ENCODE peak calls at places on chromosomes 2 and 18, in seven cellular contexts. G is A549, R is GM23338, M is testis, T is spleen, U is aorta, S is tibial nerve. I is an unnamed sample.

GRCh38 chr18:13549879-13550231 is 176.5 kb downstream of the FAM210A start:
- DNase-seq in G (no peak), R (no peak), M (peak), T (no peak), U (no peak), S (no peak), I (no peak)

GRCh38 chr2:44257781-44258180 is 17.5 kb upstream of the SLC3A1 start:
- DNase-seq in G (no peak), R (no peak), M (no peak), T (no peak), U (no peak), S (no peak), I (no peak)

GRCh38 chr2:44843086-44843485 is 98.4 kb upstream of the SIX3 start:
- DNase-seq in G (no peak), R (no peak), M (no peak), T (no peak), U (no peak), S (no peak), I (no peak)

GRCh38 chr2:130336877-130337734 is 5.6 kb upstream of the IMP4 start:
- DNase-seq in G (peak), R (peak), M (no peak), T (peak), U (peak), S (peak), I (peak)

GRCh38 chr2:45134726-45135125 is 125.5 kb upstream of the SIX2 start:
- DNase-seq in G (peak), R (no peak), M (no peak), T (no peak), U (no peak), S (no peak), I (no peak)

GRCh38 chr2:190716176-190716807 is 67.4 kb downstream of the NAB1 start:
- DNase-seq in G (no peak), R (no peak), M (no peak), T (no peak), U (no peak), S (no peak), I (no peak)

GRCh38 chr18:58640428-58640805 is 11.5 kb upstream of the ALPK2 start:
- DNase-seq in G (no peak), R (peak), M (no peak), T (no peak), U (no peak), S (no peak), I (no peak)

GRCh38 chr2:37376421-37377186 is 32.2 kb downstream of the QPCT start:
- DNase-seq in G (no peak), R (no peak), M (no peak), T (no peak), U (no peak), S (peak), I (peak)

GRCh38 chr2:95306306-95306895 is 9.3 kb downstream of the KCNIP3 start:
- DNase-seq in G (no peak), R (no peak), M (no peak), T (no peak), U (no peak), S (no peak), I (no peak)

GRCh38 chr2:104521247-104521646 is 332.7 kb upstream of the POU3F3 start:
- DNase-seq in G (no peak), R (peak), M (no peak), T (no peak), U (no peak), S (no peak), I (no peak)

GRCh38 chr2:236167297-236168109 is 683 bp downstream of the GBX2 start:
- DNase-seq in G (peak), R (peak), M (no peak), T (peak), U (no peak), S (no peak), I (no peak)

GRCh38 chr2:25354116-25354515 is 12.4 kb upstream of the DNMT3A start:
- DNase-seq in G (no peak), R (no peak), M (no peak), T (no peak), U (no peak), S (no peak), I (no peak)

GRCh38 chr2:198630384-198630783 is 826.0 kb downstream of the PLCL1 start:
- DNase-seq in G (no peak), R (no peak), M (no peak), T (no peak), U (no peak), S (no peak), I (no peak)

GRCh38 chr2:179226203-179226960 is 38.2 kb downstream of the SESTD1 start:
- DNase-seq in G (no peak), R (no peak), M (peak), T (no peak), U (no peak), S (no peak), I (peak)

GRCh38 chr2:217459675-217460405 is 543.0 kb downstream of the TNS1 start:
- DNase-seq in G (no peak), R (no peak), M (no peak), T (no peak), U (no peak), S (no peak), I (no peak)
- H3K4me3 ChIP-seq in G (no peak), R (no peak), M (no peak), T (no peak), U (no peak), S (no peak), I (no peak)

GRCh38 chr18:2391470-2391869 is 179.8 kb downstream of the METTL4 start:
- DNase-seq in G (no peak), R (no peak), M (no peak), T (no peak), U (no peak), S (no peak), I (no peak)
- H3K4me3 ChIP-seq in G (no peak), R (no peak), M (no peak), T (no peak), U (no peak), S (no peak), I (no peak)

GRCh38 chr18:5196253-5197031 is 615 bp downstream of the AKAIN1 start:
- DNase-seq in G (no peak), R (peak), M (no peak), T (no peak), U (no peak), S (no peak), I (no peak)

GRCh38 chr18:5195656-5196055 is 1.4 kb downstream of the AKAIN1 start:
- DNase-seq in G (no peak), R (peak), M (no peak), T (no peak), U (no peak), S (no peak), I (no peak)

GRCh38 chr18:5197032-5197434 is at the start of gene AKAIN1:
- DNase-seq in G (no peak), R (peak), M (peak), T (no peak), U (peak), S (no peak), I (peak)

DNA sequence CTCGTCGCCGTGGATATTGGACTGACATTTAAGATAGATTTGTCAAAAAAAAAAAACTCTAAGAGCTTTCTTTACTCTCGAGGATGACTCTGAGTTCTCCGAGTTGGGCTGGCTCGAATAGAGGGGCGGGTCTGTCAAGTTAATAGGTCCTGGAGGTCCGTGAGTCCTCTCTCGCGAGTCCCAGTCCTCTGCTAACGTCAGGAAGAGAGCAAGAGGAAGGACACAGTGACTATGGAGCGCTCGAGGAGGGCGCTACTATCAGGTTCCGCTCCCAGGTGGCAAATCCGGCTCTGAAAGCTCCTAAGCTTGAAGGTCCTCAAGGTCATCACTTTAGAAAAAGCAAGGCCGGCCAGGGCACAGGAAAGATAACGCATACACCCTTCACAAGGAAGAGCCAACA is 404 bp upstream of the AKAIN1 start:
- DNase-seq in G (no peak), R (peak), M (no peak), T (no peak), U (no peak), S (no peak), I (no peak)
- H3K4me3 ChIP-seq in G (no peak), R (peak), M (peak), T (no peak), U (no peak), S (no peak), I (no peak)

GRCh38 chr2:166375736-166376487 is at the start of gene SCN9A:
- DNase-seq in G (peak), R (peak), M (peak), T (peak), U (peak), S (peak), I (peak)
- H3K4me3 ChIP-seq in G (peak), R (peak), M (peak), T (peak), U (peak), S (peak), I (peak)

GRCh38 chr2:26848336-26849055 is 564 bp downstream of the DPYSL5 start:
- DNase-seq in G (peak), R (peak), M (no peak), T (no peak), U (no peak), S (no peak), I (no peak)

GRCh38 chr2:26846881-26847662 is 860 bp upstream of the DPYSL5 start:
- DNase-seq in G (no peak), R (peak), M (no peak), T (no peak), U (no peak), S (no peak), I (peak)

GRCh38 chr2:26847663-26848335 is at the start of gene DPYSL5:
- DNase-seq in G (peak), R (peak), M (peak), T (no peak), U (no peak), S (no peak), I (no peak)

GRCh38 chr2:26845021-26845420 is 2.9 kb upstream of the DPYSL5 start:
- DNase-seq in G (no peak), R (no peak), M (no peak), T (no peak), U (no peak), S (no peak), I (no peak)

GRCh38 chr2:26846334-26846863 is 1.5 kb upstream of the DPYSL5 start:
- DNase-seq in G (peak), R (peak), M (peak), T (peak), U (peak), S (no peak), I (peak)
- H3K4me3 ChIP-seq in G (no peak), R (peak), M (peak), T (no peak), U (no peak), S (no peak), I (no peak)

GRCh38 chr18:57440331-57441101 is 5.3 kb downstream of the ONECUT2 start:
- DNase-seq in G (no peak), R (peak), M (no peak), T (no peak), U (no peak), S (no peak), I (no peak)

GRCh38 chr18:57439617-57439975 is 4.4 kb downstream of the ONECUT2 start:
- DNase-seq in G (no peak), R (peak), M (no peak), T (no peak), U (no peak), S (no peak), I (no peak)

GRCh38 chr18:57441395-57441794 is 6.2 kb downstream of the ONECUT2 start:
- DNase-seq in G (no peak), R (peak), M (no peak), T (no peak), U (no peak), S (no peak), I (no peak)

GRCh38 chr18:57438669-57439616 is 3.8 kb downstream of the ONECUT2 start:
- DNase-seq in G (peak), R (peak), M (no peak), T (no peak), U (no peak), S (no peak), I (no peak)

GRCh38 chr18:57439985-57440330 is 4.8 kb downstream of the ONECUT2 start:
- DNase-seq in G (no peak), R (peak), M (no peak), T (no peak), U (no peak), S (no peak), I (no peak)
- H3K4me3 ChIP-seq in G (no peak), R (peak), M (no peak), T (no peak), U (no peak), S (no peak), I (no peak)

GRCh38 chr2:192194866-192195547 is at the start of gene TMEFF2:
- DNase-seq in G (peak), R (peak), M (peak), T (peak), U (peak), S (peak), I (peak)
- H3K4me3 ChIP-seq in G (peak), R (peak), M (peak), T (peak), U (peak), S (peak), I (peak)

DNA sequence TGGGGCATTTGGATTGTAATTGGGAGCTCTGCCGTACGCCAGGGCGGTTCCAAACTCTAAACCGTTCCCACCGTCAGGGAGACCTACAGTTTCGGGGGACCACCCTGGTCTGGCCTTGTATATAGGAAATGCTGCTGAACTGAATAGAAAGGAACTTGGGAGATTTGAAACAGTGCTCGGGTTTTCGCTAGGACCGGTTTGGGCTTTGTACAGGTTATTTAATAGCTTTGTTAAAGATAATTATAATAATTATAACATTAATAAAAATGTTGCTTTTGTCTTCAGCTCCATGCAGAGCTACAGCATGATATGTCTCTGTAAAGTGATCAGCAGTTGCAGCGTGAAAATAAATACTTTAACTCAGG is 2.4 kb downstream of the SP5 start:
- DNase-seq in G (no peak), R (no peak), M (no peak), T (no peak), U (no peak), S (no peak), I (no peak)
- H3K4me3 ChIP-seq in G (no peak), R (peak), M (peak), T (no peak), U (no peak), S (peak), I (no peak)